ENCODE peak calls at places on chromosomes 7 and 10, in eight cellular contexts. S, O, K, L, R, I, A and X are unnamed samples.

GRCh38 chr7:26787696-26788095 is 76.7 kb downstream of the SKAP2 start:
- DNase-seq in S (no peak), O (no peak), K (no peak), L (no peak), R (no peak), I (no peak), A (no peak), X (no peak)

GRCh38 chr7:101986335-101986734 is 168.9 kb downstream of the CUX1 start:
- DNase-seq in S (no peak), O (no peak), K (no peak), L (no peak), R (peak), I (no peak), A (peak), X (no peak)

GRCh38 chr10:6912424-6912823 is 332.3 kb upstream of the PRKCQ start:
- DNase-seq in S (no peak), O (no peak), K (no peak), L (peak), R (no peak), I (no peak), A (peak), X (no peak)

GRCh38 chr7:136601772-136602171 is 266.7 kb upstream of the CHRM2 start:
- DNase-seq in S (no peak), O (no peak), K (no peak), L (no peak), R (no peak), I (no peak), A (no peak), X (no peak)

GRCh38 chr10:86144301-86144700 is 222.3 kb downstream of the GRID1 start:
- DNase-seq in S (no peak), O (no peak), K (no peak), L (no peak), R (no peak), I (no peak), A (no peak), X (no peak)

GRCh38 chr10:96670786-96671185 is 49.5 kb downstream of the PIK3AP1 start:
- DNase-seq in S (no peak), O (no peak), K (no peak), L (no peak), R (peak), I (no peak), A (no peak), X (no peak)

GRCh38 chr10:32972929-32973328 is 14.9 kb upstream of the ITGB1 start:
- DNase-seq in S (no peak), O (no peak), K (no peak), L (no peak), R (no peak), I (no peak), A (no peak), X (no peak)

GRCh38 chr7:98641646-98642489 is 24.8 kb downstream of the NPTX2 start:
- DNase-seq in S (no peak), O (peak), K (peak), L (peak), R (no peak), I (no peak), A (no peak), X (peak)

GRCh38 chr10:127414024-127414423 is 135.1 kb upstream of the NPS start:
- DNase-seq in S (no peak), O (no peak), K (no peak), L (no peak), R (no peak), I (no peak), A (no peak), X (no peak)

GRCh38 chr7:13945670-13946069 is 43.8 kb downstream of the ETV1 start:
- DNase-seq in S (no peak), O (no peak), K (no peak), L (peak), R (peak), I (no peak), A (peak), X (no peak)

GRCh38 chr10:3820255-3820654 is 35.2 kb upstream of the KLF6 start:
- DNase-seq in S (no peak), O (no peak), K (no peak), L (peak), R (no peak), I (no peak), A (no peak), X (no peak)

GRCh38 chr10:17790631-17791030 is 18.5 kb upstream of the MRC1 start:
- DNase-seq in S (no peak), O (no peak), K (no peak), L (no peak), R (no peak), I (no peak), A (no peak), X (no peak)

GRCh38 chr10:132970641-132971438 is 28.5 kb upstream of the CFAP46 start:
- DNase-seq in S (no peak), O (no peak), K (no peak), L (no peak), R (no peak), I (no peak), A (no peak), X (no peak)

GRCh38 chr7:140326116-140326928 is 72.0 kb downstream of the SLC37A3 start:
- DNase-seq in S (no peak), O (peak), K (peak), L (peak), R (peak), I (peak), A (peak), X (peak)

GRCh38 chr7:1503390-1503789 is 799 bp downstream of the INTS1 start:
- DNase-seq in S (no peak), O (peak), K (no peak), L (no peak), R (no peak), I (peak), A (no peak), X (peak)

GRCh38 chr10:132955479-132955878 is 13.1 kb upstream of the CFAP46 start:
- DNase-seq in S (no peak), O (no peak), K (no peak), L (no peak), R (no peak), I (no peak), A (no peak), X (no peak)

GRCh38 chr10:100717166-100717565 is 28.2 kb upstream of the PAX2 start:
- DNase-seq in S (no peak), O (no peak), K (no peak), L (no peak), R (no peak), I (no peak), A (no peak), X (no peak)

GRCh38 chr10:124106241-124106905 is 13.0 kb upstream of the CHST15 start:
- DNase-seq in S (no peak), O (no peak), K (peak), L (peak), R (peak), I (peak), A (peak), X (no peak)

GRCh38 chr7:156612930-156613329 is 27.6 kb upstream of the RNF32 start:
- DNase-seq in S (no peak), O (no peak), K (no peak), L (no peak), R (no peak), I (no peak), A (no peak), X (no peak)

DNA sequence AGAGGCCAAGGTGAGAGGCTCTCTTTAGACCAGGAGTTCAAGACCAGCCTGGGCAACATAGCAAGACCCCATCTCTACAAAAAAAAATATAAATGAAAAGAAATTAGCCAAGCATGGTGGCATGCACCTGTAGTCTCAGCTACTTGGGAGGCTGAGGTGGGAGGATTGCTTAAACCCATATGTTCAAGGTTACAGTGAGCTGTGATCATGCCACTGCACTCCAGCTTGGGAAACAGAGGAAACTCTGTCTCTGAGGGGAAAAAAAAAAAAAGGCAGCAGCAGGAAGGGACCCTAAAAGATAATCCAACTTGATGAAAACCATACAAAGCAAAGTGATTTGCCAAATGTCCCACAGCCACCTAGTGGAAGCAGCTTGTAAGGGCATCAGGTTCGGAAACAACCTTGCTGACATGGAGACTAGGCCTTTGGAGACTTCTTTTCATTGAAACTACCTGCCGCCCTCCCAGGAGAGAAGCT is 15.6 kb upstream of the PBLD start:
- DNase-seq in S (no peak), O (peak), K (peak), L (peak), R (peak), I (no peak), A (peak), X (peak)
- TF ChIP-seq CTCF in S (peak), O (peak), K (peak), L (peak), R (peak), I (no peak), A (peak), X (peak)

GRCh38 chr7:152522551-152522950 is 86.7 kb upstream of the KMT2C start:
- DNase-seq in S (no peak), O (no peak), K (no peak), L (peak), R (no peak), I (peak), A (peak), X (no peak)

GRCh38 chr7:152519290-152519689 is 83.5 kb upstream of the KMT2C start:
- DNase-seq in S (no peak), O (no peak), K (no peak), L (no peak), R (no peak), I (no peak), A (no peak), X (no peak)

GRCh38 chr7:152523916-152524315 is 88.1 kb upstream of the KMT2C start:
- DNase-seq in S (no peak), O (no peak), K (no peak), L (no peak), R (no peak), I (no peak), A (no peak), X (no peak)

GRCh38 chr7:152520861-152521302 is 85.1 kb upstream of the KMT2C start:
- DNase-seq in S (no peak), O (no peak), K (no peak), L (no peak), R (no peak), I (no peak), A (no peak), X (no peak)

DNA sequence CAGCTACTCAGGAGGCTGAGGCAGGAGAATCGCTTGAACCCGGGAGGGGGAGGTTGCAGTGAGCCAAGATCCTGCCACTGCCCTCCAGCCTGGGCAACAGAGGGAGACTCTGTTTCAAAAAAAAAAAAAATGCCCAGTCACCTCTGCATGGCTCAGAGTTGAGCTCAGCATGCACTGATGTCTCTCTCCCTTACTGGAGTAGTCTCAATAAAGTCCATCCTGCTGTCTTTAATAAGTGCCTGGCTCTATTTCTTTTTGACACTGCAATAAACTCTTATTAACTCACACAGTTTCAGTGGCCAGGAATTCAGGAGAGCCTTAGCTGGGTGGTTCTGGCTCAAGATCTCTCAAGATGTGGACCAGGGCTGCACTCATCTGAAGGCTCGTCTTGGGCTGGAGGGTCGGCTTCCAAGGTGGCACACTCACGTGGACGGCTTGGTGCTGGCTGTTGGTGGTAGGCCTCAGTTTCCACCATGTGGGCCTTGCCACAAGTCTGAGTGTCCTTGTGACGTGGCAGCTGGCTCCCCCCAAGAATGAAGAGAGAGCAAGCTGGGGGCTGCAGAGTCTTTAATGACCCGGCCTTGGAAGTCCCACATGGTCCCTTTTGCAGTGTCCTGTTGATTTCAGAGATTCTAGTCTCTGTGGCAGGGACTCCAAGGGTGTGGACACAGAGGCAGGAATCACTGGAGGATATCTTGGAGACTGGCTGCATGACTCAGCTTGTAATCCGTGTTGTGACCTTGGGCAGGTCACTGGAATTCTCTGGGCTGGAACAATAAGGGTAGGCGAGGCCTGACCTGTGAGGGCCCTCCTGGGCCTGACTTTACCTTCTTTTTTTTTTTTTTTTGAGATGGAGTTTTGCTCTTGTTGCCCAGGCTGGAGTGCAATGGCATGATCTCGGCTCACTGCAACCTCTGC is 85.9 kb upstream of the KMT2C start:
- DNase-seq in S (no peak), O (no peak), K (peak), L (no peak), R (no peak), I (no peak), A (no peak), X (no peak)
- TF ChIP-seq CTCF in S (no peak), O (no peak), K (no peak), L (no peak), R (no peak), I (no peak), A (no peak), X (no peak)

DNA sequence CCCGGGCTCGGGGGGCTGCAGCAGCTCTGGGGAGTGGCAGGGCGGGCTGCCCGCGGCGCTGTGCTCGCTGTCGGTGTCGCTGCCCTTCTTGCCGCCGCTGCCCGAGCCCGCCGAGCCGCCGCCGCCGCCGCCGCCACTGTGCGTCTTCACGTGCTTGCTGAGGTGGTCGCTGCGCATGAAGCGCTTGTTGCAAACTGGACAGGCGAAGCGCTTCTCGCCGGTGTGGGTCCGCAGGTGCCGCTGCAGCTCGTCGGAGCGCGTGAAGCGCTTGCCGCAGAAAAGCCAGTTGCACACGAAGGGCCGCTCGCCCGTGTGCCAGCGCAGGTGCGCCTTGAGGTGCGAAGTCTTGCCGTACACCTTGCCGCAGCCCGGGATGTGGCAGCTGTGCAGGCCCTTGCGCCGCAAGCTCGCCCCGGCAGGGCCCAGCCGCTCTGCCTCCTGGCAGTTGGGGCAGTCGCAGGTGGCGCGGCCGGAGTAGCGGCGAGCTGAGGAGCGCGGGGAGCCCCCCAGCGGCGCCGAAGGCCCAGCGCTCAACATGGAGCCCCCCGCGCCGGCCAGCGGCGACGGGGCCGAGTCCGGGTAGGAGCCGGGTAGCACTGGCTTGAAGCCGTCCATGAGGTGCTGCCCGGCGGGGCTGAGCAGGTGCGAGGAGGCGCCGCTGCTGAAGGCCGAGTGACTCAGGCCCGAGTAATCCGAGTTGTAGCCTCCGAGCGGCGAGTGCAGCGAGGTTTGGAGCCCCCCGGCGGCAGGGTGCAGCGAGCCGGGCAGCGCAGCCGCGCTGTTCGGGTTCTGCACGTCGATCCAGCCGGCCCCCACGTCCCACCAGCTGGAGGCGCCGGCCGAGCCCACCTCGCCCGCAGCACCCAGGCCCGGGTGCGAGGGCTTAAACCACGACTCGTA is 2.1 kb downstream of the SP8 start:
- DNase-seq in S (peak), O (peak), K (no peak), L (no peak), R (no peak), I (no peak), A (no peak), X (no peak)
- TF ChIP-seq CTCF in S (peak), O (peak), K (no peak), L (no peak), R (peak), I (no peak), A (no peak), X (no peak)

DNA sequence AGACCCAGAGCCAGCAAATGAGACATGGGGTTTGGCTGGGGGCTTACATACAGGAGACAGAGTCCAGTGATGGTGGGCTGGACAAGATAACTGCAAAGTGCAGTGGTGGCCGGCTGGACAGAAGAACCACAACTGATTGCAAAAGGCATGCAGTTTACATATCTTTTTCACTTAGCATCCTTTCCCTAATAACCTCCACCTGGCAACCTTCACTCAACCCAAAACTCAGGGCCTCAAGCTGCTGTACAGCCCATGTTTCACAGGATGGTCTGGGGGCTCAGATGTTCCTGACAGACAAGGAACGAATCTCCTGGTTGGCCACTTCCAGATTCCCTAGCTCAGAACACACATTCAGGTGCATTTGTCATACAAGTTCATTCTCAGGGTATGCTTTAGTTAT is 7.8 kb upstream of the PDCD4 start:
- DNase-seq in S (no peak), O (no peak), K (no peak), L (no peak), R (no peak), I (no peak), A (no peak), X (no peak)
- TF ChIP-seq CTCF in S (no peak), O (no peak), K (no peak), L (no peak), R (no peak), I (no peak), A (no peak), X (no peak)

GRCh38 chr7:81460228-81460627 is 309.6 kb downstream of the HGF start:
- DNase-seq in S (no peak), O (no peak), K (no peak), L (no peak), R (no peak), I (no peak), A (no peak), X (no peak)

GRCh38 chr7:81460646-81461045 is 309.2 kb downstream of the HGF start:
- DNase-seq in S (no peak), O (no peak), K (no peak), L (no peak), R (no peak), I (no peak), A (no peak), X (no peak)

GRCh38 chr7:81462672-81463071 is 307.2 kb downstream of the HGF start:
- DNase-seq in S (no peak), O (no peak), K (no peak), L (peak), R (peak), I (no peak), A (peak), X (no peak)

GRCh38 chr7:81459485-81459884 is 310.4 kb downstream of the HGF start:
- DNase-seq in S (no peak), O (no peak), K (no peak), L (no peak), R (no peak), I (no peak), A (no peak), X (no peak)

DNA sequence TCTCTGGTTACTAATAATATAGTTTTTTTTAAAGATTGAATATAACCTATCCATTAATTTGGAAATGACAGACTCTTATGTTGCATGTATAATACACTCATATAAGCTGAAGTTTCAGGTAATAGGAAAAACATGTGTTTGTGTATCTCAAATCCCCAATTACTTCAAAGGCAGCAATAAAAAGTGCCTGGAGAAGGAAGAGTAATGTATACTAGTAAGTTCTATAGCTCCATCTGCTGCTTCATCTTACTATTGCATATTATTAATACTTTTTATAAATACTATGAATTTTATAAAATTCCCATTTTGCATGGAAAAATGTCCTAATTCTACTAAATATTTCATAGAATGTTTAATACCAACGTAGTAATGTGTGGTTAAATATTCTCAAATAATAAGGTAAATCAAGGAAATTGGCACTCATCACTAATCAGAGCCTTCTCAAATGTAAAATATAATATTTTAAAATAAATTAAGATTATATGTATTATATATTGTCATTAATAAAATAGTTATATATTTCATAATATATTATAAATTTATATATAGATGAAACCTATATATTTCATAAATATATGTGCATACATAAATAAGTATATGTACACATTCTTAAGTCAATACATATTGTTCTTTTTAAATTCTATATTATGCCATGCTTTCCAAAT is 311.9 kb downstream of the HGF start:
- DNase-seq in S (no peak), O (no peak), K (no peak), L (peak), R (peak), I (no peak), A (peak), X (no peak)
- TF ChIP-seq CTCF in S (peak), O (peak), K (peak), L (peak), R (peak), I (no peak), A (peak), X (no peak)

DNA sequence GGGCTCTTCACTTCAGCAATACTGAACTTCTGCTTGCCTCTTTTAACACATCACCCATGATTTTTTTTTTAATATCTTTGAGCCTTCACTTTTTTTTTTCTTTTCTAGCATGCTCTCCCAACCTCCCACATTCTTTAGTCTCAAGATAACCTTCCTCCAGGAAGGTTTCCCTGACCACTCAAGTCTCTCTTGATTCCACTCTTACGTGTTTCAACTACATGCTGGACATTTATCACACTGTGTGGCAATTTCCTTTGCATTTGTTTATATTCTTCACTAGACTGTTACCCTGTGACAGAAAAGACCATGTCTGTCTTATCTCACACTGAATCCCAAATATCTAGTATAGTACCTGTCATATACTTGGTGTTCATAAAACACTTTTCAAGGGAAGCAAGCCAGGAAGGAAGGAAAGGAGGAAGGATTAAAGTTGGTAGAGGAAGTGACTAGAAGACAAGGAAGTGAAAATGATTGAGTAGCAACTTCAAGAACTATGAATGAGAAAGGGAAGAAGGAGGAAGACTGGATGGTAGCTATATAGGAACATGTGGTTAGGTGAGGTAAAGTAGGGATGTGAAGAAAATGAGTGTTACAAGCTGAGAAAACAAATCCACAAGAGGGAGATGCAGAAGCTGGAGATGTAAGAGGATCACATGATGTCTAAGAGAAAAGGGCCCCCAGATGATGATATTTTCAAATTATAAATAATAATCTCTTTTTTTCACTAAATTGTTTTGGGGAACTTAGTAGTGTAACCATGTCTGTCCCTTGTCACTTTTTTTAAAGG is 40.4 kb downstream of the IFIT5 start:
- DNase-seq in S (no peak), O (no peak), K (no peak), L (peak), R (no peak), I (no peak), A (no peak), X (no peak)
- TF ChIP-seq CTCF in S (no peak), O (no peak), K (no peak), L (peak), R (no peak), I (no peak), A (no peak), X (no peak)